ENCODE peak calls at places on chromosomes 4 and X, in ten cellular contexts. L is naive thymus-derived CD4-positive, alpha-beta T cell; Z is lung microvascular endothelial cell; T is ovary; C is uterus; O is testis; A is activated CD4-positive, alpha-beta T cell treated with anti-CD3 and anti-CD28 coated beads, Interleukin-2, amount 50 U/mL, for 1 hour; G is dorsolateral prefrontal cortex; V is activated CD4-positive, CD25-positive, alpha-beta regulatory T cell; U is substantia nigra. X is an unnamed sample.

GRCh38 chr4:106588906-106589305 is 220.3 kb upstream of the GIMD1 start:
- DNase-seq in G (no peak), L (no peak), C (no peak), Z (no peak), O (no peak), T (no peak), A (no peak), U (no peak), V (no peak), X (no peak)

GRCh38 chr4:15935504-15936392 is 2.8 kb downstream of the FGFBP1 start:
- DNase-seq in O (no peak), L (no peak), T (no peak), V (no peak), A (no peak), U (no peak), C (no peak), Z (peak), G (no peak), X (no peak)

GRCh38 chr4:80334568-80334967 is 962 bp upstream of the CFAP299 start:
- DNase-seq in O (no peak), C (no peak), L (no peak), G (no peak), U (no peak), A (no peak), V (no peak), T (no peak), Z (no peak), X (no peak)

GRCh38 chr4:120630432-120630831 is 292.1 kb downstream of the PRDM5 start:
- DNase-seq in G (no peak), Z (no peak), L (no peak), T (no peak), A (no peak), C (no peak), O (no peak), V (no peak), U (no peak), X (no peak)

GRCh38 chr4:15956179-15956850 is 6.7 kb downstream of the FGFBP2 start:
- DNase-seq in L (peak), A (peak), U (peak), G (peak), V (peak), Z (peak), C (peak), O (peak), T (peak), X (peak)

GRCh38 chr4:6907658-6908191 is 1.9 kb upstream of the TBC1D14 start:
- DNase-seq in G (no peak), T (no peak), O (peak), V (no peak), Z (peak), U (no peak), L (no peak), C (no peak), A (no peak), X (no peak)

GRCh38 chrX:106014119-106014775 is 24.3 kb downstream of the SERPINA7 start:
- DNase-seq in V (no peak), G (no peak), O (no peak), A (no peak), C (no peak), L (no peak), Z (no peak), T (no peak), U (no peak), X (no peak)

GRCh38 chr4:144709159-144709558 is 63.2 kb downstream of the HHIP start:
- DNase-seq in V (no peak), T (no peak), U (no peak), A (no peak), L (no peak), G (no peak), C (no peak), O (no peak), Z (peak), X (no peak)

GRCh38 chr4:174198396-174199179 is 84.9 kb downstream of the FBXO8 start:
- DNase-seq in U (no peak), L (no peak), A (no peak), C (no peak), O (no peak), Z (peak), G (no peak), T (no peak), V (no peak), X (no peak)

GRCh38 chr4:90074322-90074886 is 52.8 kb upstream of the CCSER1 start:
- DNase-seq in G (no peak), L (no peak), T (no peak), O (no peak), V (no peak), Z (no peak), C (no peak), A (no peak), U (no peak), X (no peak)

GRCh38 chr4:24971192-24971591 is 58.4 kb upstream of the CCDC149 start:
- DNase-seq in C (no peak), L (no peak), V (no peak), Z (peak), T (no peak), A (no peak), O (no peak), G (no peak), U (no peak), X (no peak)

GRCh38 chrX:68146054-68146453 is 287.2 kb downstream of the OPHN1 start:
- DNase-seq in Z (peak), O (no peak), U (no peak), L (no peak), C (no peak), V (no peak), G (no peak), A (no peak), T (no peak), X (no peak)

GRCh38 chr4:124132161-124132560 is 580.4 kb downstream of the ANKRD50 start:
- DNase-seq in G (no peak), T (no peak), U (no peak), L (no peak), V (no peak), C (no peak), A (no peak), Z (no peak), O (no peak), X (no peak)

GRCh38 chrX:42495139-42495538 is 282.8 kb downstream of the PPP1R2C start:
- DNase-seq in O (no peak), G (no peak), Z (no peak), C (no peak), T (no peak), A (no peak), V (no peak), L (no peak), U (no peak), X (peak)

GRCh38 chrX:78957768-78958130 is 12.6 kb downstream of the P2RY10 start:
- DNase-seq in O (no peak), A (no peak), L (no peak), C (no peak), V (no peak), Z (no peak), G (no peak), U (no peak), T (no peak), X (no peak)

GRCh38 chr4:78566834-78567501 is 15.4 kb downstream of the ANXA3 start:
- DNase-seq in G (no peak), V (no peak), L (no peak), O (no peak), T (no peak), Z (no peak), A (no peak), C (no peak), U (no peak), X (no peak)

GRCh38 chr4:184238072-184238743 is 20.5 kb upstream of the ENPP6 start:
- DNase-seq in O (no peak), T (no peak), Z (no peak), G (no peak), C (no peak), L (no peak), U (no peak), V (no peak), A (no peak), X (no peak)

GRCh38 chrX:40526412-40526811 is 54.4 kb upstream of the ATP6AP2 start:
- DNase-seq in U (no peak), C (no peak), A (no peak), G (no peak), O (no peak), V (no peak), Z (no peak), T (no peak), L (no peak), X (no peak)

GRCh38 chr4:37008199-37008598 is 236.3 kb upstream of the NWD2 start:
- DNase-seq in U (no peak), V (no peak), G (no peak), T (no peak), C (no peak), L (no peak), O (no peak), Z (peak), A (no peak), X (no peak)

GRCh38 chr4:31307026-31307425 is 586.9 kb downstream of the PCDH7 start:
- DNase-seq in T (no peak), G (no peak), V (no peak), L (no peak), C (no peak), U (no peak), O (no peak), A (no peak), Z (no peak), X (no peak)

GRCh38 chrX:6384391-6384790 is 150.5 kb downstream of the VCX3A start:
- DNase-seq in L (no peak), O (no peak), C (no peak), A (no peak), G (no peak), V (no peak), U (no peak), T (no peak), Z (no peak), X (no peak)

GRCh38 chr4:108560624-108561023 is 59.8 kb upstream of the RPL34 start:
- DNase-seq in C (peak), V (no peak), T (no peak), G (no peak), U (no peak), Z (peak), A (no peak), O (no peak), L (no peak), X (no peak)

GRCh38 chrX:139844163-139844562 is 88.7 kb downstream of the ATP11C start:
- DNase-seq in T (no peak), Z (no peak), G (no peak), A (no peak), C (no peak), U (no peak), L (no peak), O (no peak), V (no peak), X (no peak)

GRCh38 chrX:153410328-153410727 is 944 bp upstream of the ZFP92 start:
- DNase-seq in A (no peak), C (no peak), Z (no peak), O (no peak), L (no peak), U (no peak), G (no peak), V (no peak), T (no peak), X (no peak)

GRCh38 chr4:139756391-139757180 is 91.0 kb downstream of the MGST2 start:
- DNase-seq in Z (no peak), C (no peak), U (no peak), A (no peak), O (no peak), V (no peak), G (no peak), T (no peak), L (no peak), X (no peak)

GRCh38 chr4:73917081-73917501 is 47.9 kb downstream of the CXCL1 start:
- DNase-seq in Z (no peak), O (no peak), L (no peak), T (no peak), A (no peak), V (no peak), U (no peak), C (no peak), G (no peak), X (no peak)

GRCh38 chr4:186881521-186882220 is 158.0 kb upstream of the FAT1 start:
- DNase-seq in G (no peak), C (no peak), Z (no peak), U (no peak), V (no peak), L (no peak), A (no peak), O (no peak), T (no peak), X (no peak)

GRCh38 chr4:39469429-39470077 is 10.7 kb downstream of the LIAS start:
- DNase-seq in V (no peak), Z (peak), C (peak), G (peak), O (peak), A (no peak), L (peak), U (no peak), T (peak), X (peak)

GRCh38 chr4:84809946-84810345 is 156.5 kb downstream of the WDFY3 start:
- DNase-seq in O (no peak), V (no peak), A (no peak), T (no peak), Z (no peak), C (no peak), U (no peak), G (no peak), L (no peak), X (no peak)

GRCh38 chr4:166045457-166045856 is 172.4 kb downstream of the TLL1 start:
- DNase-seq in C (no peak), U (no peak), O (no peak), L (no peak), G (no peak), Z (no peak), T (no peak), V (no peak), A (no peak), X (peak)

GRCh38 chrX:73028876-73029275 is 26.1 kb downstream of the PABPC1L2B start:
- DNase-seq in L (no peak), U (no peak), T (no peak), V (no peak), Z (no peak), G (no peak), A (no peak), O (no peak), C (no peak), X (no peak)

GRCh38 chrX:10054396-10054795 is 87.2 kb downstream of the CLDN34 start:
- DNase-seq in V (no peak), G (no peak), Z (no peak), O (no peak), L (no peak), A (no peak), U (no peak), T (no peak), C (no peak), X (no peak)

X was measured in central memory CD4-positive, alpha-beta T cell.